ENCODE peak calls at places on chromosomes 6 and 20, in ten cellular contexts. G is amniotic stem cell; A is lower lobe of right lung; J is esophagus squamous epithelium; B is hepatic stellate cell; Y is T-helper 9 cell; P is Calu3; E is MCF 10A; Z is COR-L47; Q is stimulated activated CD4-positive, alpha-beta T cell treated with anti-CD3 and anti-CD28 coated beads, Interleukin-15, amount 100 ng/mL, for 1 hour. F is an unnamed sample.

GRCh38 chr6:11845664-11846577 is 67.3 kb upstream of the ADTRP start:
- DNase-seq in J (no peak), Z (no peak), G (no peak), P (peak; percentile 28), Q (no peak), B (no peak), Y (no peak), E (no peak), A (no peak), F (no peak)

GRCh38 chr6:17630511-17631073 is 30.5 kb downstream of the FAM8A1 start:
- DNase-seq in A (peak; percentile 75), B (no peak), Q (no peak), J (no peak), G (no peak), Y (no peak), E (peak; percentile 30), P (no peak), Z (no peak), F (no peak)

GRCh38 chr6:11833626-11834592 is 55.3 kb upstream of the ADTRP start:
- DNase-seq in Y (no peak), B (no peak), G (no peak), P (no peak), E (no peak), A (peak; percentile 56), Q (no peak), J (no peak), Z (no peak), F (peak; percentile 65)

GRCh38 chr20:37516697-37517370 is 4.2 kb upstream of the NNAT start:
- DNase-seq in E (no peak), B (no peak), J (no peak), Q (no peak), P (no peak), G (no peak), Z (no peak), A (no peak), Y (no peak), F (peak; percentile 17)

GRCh38 chr20:61930776-61931475 is 134.8 kb downstream of the TAF4 start:
- DNase-seq in Q (no peak), B (no peak), G (no peak), E (no peak), P (no peak), A (peak; percentile 36), Y (no peak), J (no peak), Z (no peak), F (no peak)

GRCh38 chr6:139161169-139161568 is 26.3 kb downstream of the HECA start:
- DNase-seq in G (no peak), Z (no peak), A (no peak), Y (peak; percentile 71), P (no peak), J (no peak), Q (peak; percentile 45), B (no peak), E (peak; percentile 13), F (no peak)

GRCh38 chr20:16942702-16943101 is 194.5 kb downstream of the OTOR start:
- DNase-seq in A (no peak), G (no peak), P (no peak), Z (no peak), Y (no peak), J (no peak), E (peak; percentile 36), Q (no peak), B (no peak), F (no peak)

GRCh38 chr6:15285682-15286294 is 39.9 kb downstream of the JARID2 start:
- DNase-seq in Z (no peak), J (no peak), A (no peak), G (no peak), E (no peak), Q (no peak), P (no peak), B (no peak), Y (no peak), F (no peak)

GRCh38 chr6:37210313-37210898 is 40.5 kb downstream of the PIM1 start:
- DNase-seq in J (no peak), Q (peak; percentile 52), G (peak; percentile 63), Z (peak; percentile 78), E (peak; percentile 87), Y (peak; percentile 69), B (peak; percentile 74), A (no peak), P (peak; percentile 85), F (peak; percentile 93)

GRCh38 chr6:108116781-108117426 is 42.4 kb upstream of the OSTM1 start:
- DNase-seq in B (no peak), P (no peak), A (no peak), J (no peak), E (no peak), G (no peak), Y (no peak), Z (no peak), Q (no peak), F (peak; percentile 66)

GRCh38 chr6:25413506-25413905 is 134.3 kb downstream of the CARMIL1 start:
- DNase-seq in P (no peak), E (no peak), J (no peak), Q (no peak), B (peak; percentile 17), Z (no peak), A (no peak), G (no peak), Y (no peak), F (no peak)

GRCh38 chr20:37390503-37390890 is 44.6 kb downstream of the SRC start:
- DNase-seq in Y (no peak), Q (no peak), E (no peak), J (no peak), A (peak; percentile 6), P (no peak), Z (no peak), G (no peak), B (no peak), F (no peak)

GRCh38 chr20:40960101-40960500 is 68.5 kb upstream of the TOP1 start:
- DNase-seq in E (no peak), G (no peak), Z (no peak), B (no peak), A (no peak), Q (no peak), P (no peak), Y (no peak), J (no peak), F (no peak)

GRCh38 chr20:1757606-1758507 is 100.3 kb upstream of the SIRPG start:
- DNase-seq in Z (no peak), E (no peak), P (no peak), J (no peak), Q (no peak), B (no peak), A (no peak), Y (no peak), G (no peak), F (no peak)

GRCh38 chr6:165060636-165061190 is 248.7 kb downstream of the C6orf118 start:
- DNase-seq in J (no peak), Y (no peak), P (no peak), G (no peak), A (no peak), Q (no peak), E (no peak), B (no peak), Z (no peak), F (no peak)

GRCh38 chr6:28867078-28867414 is 56.7 kb downstream of the TRIM27 start:
- DNase-seq in Z (no peak), Q (no peak), B (peak; percentile 9), Y (no peak), P (no peak), G (no peak), E (no peak), A (no peak), J (no peak), F (no peak)

GRCh38 chr6:139099984-139100383 is 34.9 kb upstream of the HECA start:
- DNase-seq in A (no peak), Y (no peak), E (no peak), G (no peak), B (no peak), Q (no peak), Z (no peak), J (no peak), P (no peak), F (no peak)

GRCh38 chr6:116286773-116287358 is 7.1 kb upstream of the TSPYL1 start:
- DNase-seq in Y (no peak), P (no peak), Z (no peak), Q (no peak), A (no peak), E (peak; percentile 32), B (no peak), J (no peak), G (no peak), F (no peak)

GRCh38 chr6:87016772-87017171 is 78.1 kb downstream of the CGA start:
- DNase-seq in J (no peak), Q (no peak), Y (no peak), G (no peak), A (no peak), Z (no peak), P (no peak), E (no peak), B (no peak), F (no peak)

GRCh38 chr6:159267165-159267564 is 98.0 kb downstream of the FNDC1 start:
- DNase-seq in A (no peak), P (peak; percentile 39), G (no peak), J (no peak), Z (no peak), B (no peak), Q (no peak), E (peak; percentile 59), Y (no peak), F (peak; percentile 83)

GRCh38 chr6:149929422-149929821 is 6.5 kb upstream of the RAET1G start:
- DNase-seq in A (no peak), Y (no peak), Q (no peak), B (no peak), E (no peak), Z (no peak), G (no peak), J (no peak), P (peak; percentile 22), F (peak; percentile 81)

GRCh38 chr20:57404419-57405072 is 13.3 kb downstream of the RBM38 start:
- DNase-seq in Z (no peak), Y (no peak), Q (no peak), A (peak; percentile 32), E (no peak), P (no peak), B (no peak), J (no peak), G (no peak), F (no peak)

GRCh38 chr6:133697666-133698065 is 191.2 kb upstream of the TCF21 start:
- DNase-seq in B (no peak), Y (no peak), Q (no peak), J (no peak), E (peak; percentile 44), Z (no peak), G (no peak), A (no peak), P (no peak), F (no peak)

GRCh38 chr6:80425089-80425823 is 318.8 kb downstream of the BCKDHB start:
- DNase-seq in B (peak; percentile 46), P (no peak), E (no peak), Y (no peak), G (peak; percentile 81), Q (no peak), Z (no peak), A (no peak), J (no peak), F (no peak)

GRCh38 chr6:86152546-86152945 is 509.9 kb upstream of the SYNCRIP start:
- DNase-seq in Z (no peak), Q (no peak), A (no peak), E (no peak), J (no peak), G (no peak), Y (no peak), B (no peak), P (no peak), F (no peak)

GRCh38 chr6:144683216-144684070 is 398.3 kb downstream of the UTRN start:
- DNase-seq in E (no peak), B (no peak), A (no peak), Y (no peak), Q (no peak), P (no peak), Z (no peak), G (no peak), J (no peak), F (no peak)

GRCh38 chr6:69398729-69399128 is 398.1 kb downstream of the LMBRD1 start:
- DNase-seq in Q (no peak), G (no peak), B (no peak), P (no peak), J (no peak), E (no peak), Z (no peak), A (no peak), Y (no peak), F (no peak)

GRCh38 chr6:118892248-118893094 is 1.5 kb upstream of the ASF1A start:
- DNase-seq in A (no peak), Y (no peak), Z (no peak), B (no peak), Q (no peak), J (no peak), G (no peak), P (no peak), E (no peak), F (no peak)

F was measured in endodermal cell.